ENCODE peak calls at places on chromosomes 6 and 20, in seven cellular contexts. I is central memory CD4-positive, alpha-beta T cell; Z is EL; X is activated CD8-positive, alpha-beta memory T cell treated with anti-CD3 and anti-CD28 coated beads, Interleukin-2, amount 10 ng/mL, durations not matched to agents 7 days and 5 days; J is WTC11; C is fibroblast of mammary gland; N is stimulated activated naive B cell treated with anti-CD40 and anti-IgM and Interleukin-4, amounts not matched to agents 10 μg/mL and 1 μg/mL and 100 μg/mL, for 72 hours. H is an unnamed sample.
A peak's percentile ranks its signal among the peaks of the same experiment; 100 is the strongest.

GRCh38 chr20:23856736-23857135 is 22.8 kb downstream of the CST5 start:
- DNase-seq in I (no peak), J (no peak), N (no peak), X (no peak), C (no peak), Z (no peak), H (no peak)

GRCh38 chr6:113763883-113764282 is 93.3 kb upstream of the MARCKS start:
- DNase-seq in I (no peak), J (no peak), X (no peak), Z (peak; percentile 66), N (no peak), C (peak; percentile 90), H (peak; percentile 32)

GRCh38 chr20:58647814-58648501 is 3.1 kb upstream of the STX16 start:
- DNase-seq in C (peak; percentile 86), N (no peak), I (no peak), Z (peak; percentile 71), J (peak; percentile 8), X (no peak), H (peak; percentile 74)

GRCh38 chr6:74671558-74672025 is 534.3 kb downstream of the COL12A1 start:
- DNase-seq in J (no peak), Z (peak; percentile 88), C (peak; percentile 96), N (no peak), X (no peak), I (no peak), H (peak; percentile 99)

GRCh38 chr20:61954276-61955021 is 111.2 kb downstream of the TAF4 start:
- DNase-seq in N (no peak), C (no peak), I (no peak), X (no peak), J (no peak), Z (no peak), H (no peak)

GRCh38 chr6:145263807-145264206 is 471.5 kb downstream of the EPM2A start:
- DNase-seq in Z (no peak), X (no peak), I (no peak), J (no peak), C (no peak), N (no peak), H (no peak)

GRCh38 chr20:35274172-35275092 is 3.5 kb downstream of the MMP24OS start:
- DNase-seq in X (no peak), C (no peak), Z (no peak), N (no peak), J (no peak), I (no peak), H (no peak)

GRCh38 chr20:31602779-31603441 is 2.2 kb upstream of the ID1 start:
- DNase-seq in C (peak; percentile 82), J (no peak), Z (peak; percentile 84), X (peak; percentile 91), N (no peak), I (peak; percentile 21), H (no peak)

GRCh38 chr6:45422541-45423110 is 44.9 kb upstream of the SUPT3H start:
- DNase-seq in Z (peak; percentile 68), X (peak; percentile 71), C (no peak), J (peak; percentile 53), I (peak; percentile 68), N (peak; percentile 17), H (no peak)

GRCh38 chr20:32216396-32217142 is 8.9 kb downstream of the POFUT1 start:
- DNase-seq in Z (no peak), X (no peak), N (no peak), I (no peak), C (no peak), J (no peak), H (no peak)

GRCh38 chr20:31859266-31859997 is 10.9 kb downstream of the DUSP15 start:
- DNase-seq in X (no peak), I (no peak), Z (no peak), N (no peak), J (peak; percentile 3), C (no peak), H (no peak)

GRCh38 chr20:40920291-40920690 is 108.3 kb upstream of the TOP1 start:
- DNase-seq in I (no peak), N (no peak), C (no peak), Z (no peak), J (no peak), X (no peak), H (no peak)

GRCh38 chr20:32354592-32355416 is 3.3 kb upstream of the ASXL1 start:
- DNase-seq in I (no peak), N (peak; percentile 37), Z (peak; percentile 92), J (no peak), C (peak; percentile 85), X (peak; percentile 63), H (no peak)

GRCh38 chr6:43147691-43148477 is 23.2 kb upstream of the SRF start:
- DNase-seq in I (no peak), Z (no peak), X (no peak), J (no peak), N (no peak), C (no peak), H (no peak)